ENCODE peak calls at places on chromosome 15, in five cellular contexts. J, O, P, T and V are unnamed samples.

GRCh38 chr15:41492597-41493204 is 973 bp upstream of the ITPKA start:
- DNase-seq in J (no peak), T (no peak), O (no peak), P (no peak), V (no peak)

GRCh38 chr15:80567721-80568157 is 127.4 kb upstream of the ABHD17C start:
- DNase-seq in T (peak), O (no peak), J (peak), P (peak), V (peak)

GRCh38 chr15:55282284-55282833 is 7.3 kb downstream of the RAB27A start:
- DNase-seq in T (peak), O (no peak), P (peak), J (peak), V (no peak)

GRCh38 chr15:51776952-51777574 is 25.7 kb downstream of the TMOD2 start:
- DNase-seq in O (no peak), P (peak), T (peak), J (peak), V (no peak)

GRCh38 chr15:59885832-59886231 is 118.3 kb upstream of the FOXB1 start:
- DNase-seq in J (peak), O (no peak), T (no peak), P (no peak), V (no peak)

GRCh38 chr15:19973718-19974117 is 567.9 kb downstream of the GOLGA6L6 start:
- DNase-seq in O (no peak), J (no peak), T (no peak), P (no peak), V (no peak)

GRCh38 chr15:87752250-87752951 is 504.1 kb downstream of the NTRK3 start:
- DNase-seq in P (peak), O (no peak), T (no peak), J (peak), V (no peak)

GRCh38 chr15:42786978-42787377 is 50.0 kb upstream of the CDAN1 start:
- DNase-seq in J (no peak), O (no peak), P (no peak), T (no peak), V (no peak)

GRCh38 chr15:55552926-55553325 is 35.2 kb downstream of the PYGO1 start:
- DNase-seq in O (no peak), P (peak), J (peak), T (peak), V (no peak)

GRCh38 chr15:95556866-95557225 is 773.7 kb upstream of the NR2F2 start:
- DNase-seq in T (peak), O (no peak), J (peak), P (no peak), V (no peak)

GRCh38 chr15:85825719-85826118 is 31.0 kb upstream of the KLHL25 start:
- DNase-seq in T (no peak), J (no peak), P (no peak), O (no peak), V (no peak)

GRCh38 chr15:56249080-56249479 is 5.4 kb upstream of the RFX7 start:
- DNase-seq in T (no peak), O (no peak), P (peak), J (peak), V (no peak)

DNA sequence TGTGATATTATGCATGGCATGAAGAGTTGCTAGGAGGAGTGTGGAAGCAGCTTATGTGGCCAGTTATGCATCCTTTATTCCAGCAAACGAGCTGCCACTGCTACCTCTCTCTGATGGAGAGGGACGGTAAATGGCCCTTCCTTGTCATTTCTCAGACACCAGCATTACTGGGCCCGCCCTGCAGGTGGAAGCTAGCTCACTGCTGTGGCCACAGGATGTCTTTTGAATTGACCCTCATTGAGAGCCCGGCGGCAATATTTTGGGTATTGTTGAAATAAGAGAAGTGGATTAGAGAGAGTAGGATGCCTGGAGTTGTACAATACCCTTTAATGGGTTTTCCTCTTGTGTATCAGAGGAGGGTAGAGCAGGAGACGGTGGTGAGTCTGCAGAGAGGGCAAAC is 1.5 kb downstream of the MINAR1 start:
- DNase-seq in T (no peak), O (no peak), J (no peak), P (no peak), V (no peak)
- H3K4me3 ChIP-seq in T (no peak), O (no peak), J (no peak), P (no peak), V (no peak)

GRCh38 chr15:29700296-29700695 is 122.0 kb downstream of the TJP1 start:
- DNase-seq in P (no peak), J (no peak), O (no peak), T (no peak), V (no peak)

GRCh38 chr15:29695486-29696167 is 126.6 kb downstream of the TJP1 start:
- DNase-seq in O (no peak), P (no peak), J (no peak), T (no peak), V (no peak)

GRCh38 chr15:29699791-29700190 is 122.5 kb downstream of the TJP1 start:
- DNase-seq in J (no peak), P (no peak), T (no peak), O (no peak), V (no peak)

GRCh38 chr15:29696950-29697738 is 125.1 kb downstream of the TJP1 start:
- DNase-seq in T (no peak), O (no peak), J (no peak), P (no peak), V (no peak)

GRCh38 chr15:29698030-29698701 is 124.1 kb downstream of the TJP1 start:
- DNase-seq in O (no peak), P (peak), T (no peak), J (peak), V (no peak)
- H3K27ac ChIP-seq in O (no peak), P (no peak), T (no peak), J (peak), V (no peak)

GRCh38 chr15:40038267-40038653 is 721 bp downstream of the SRP14 start:
- DNase-seq in P (peak), T (peak), O (no peak), J (peak), V (no peak)

GRCh38 chr15:40040770-40041169 is 1.8 kb upstream of the SRP14 start:
- DNase-seq in P (no peak), J (no peak), O (no peak), T (no peak), V (no peak)

GRCh38 chr15:40042791-40043320 is 3.9 kb upstream of the SRP14 start:
- DNase-seq in J (no peak), P (no peak), T (no peak), O (no peak), V (no peak)

GRCh38 chr15:40038654-40039543 is at the start of gene SRP14:
- DNase-seq in T (peak), O (peak), P (peak), J (peak), V (peak)

DNA sequence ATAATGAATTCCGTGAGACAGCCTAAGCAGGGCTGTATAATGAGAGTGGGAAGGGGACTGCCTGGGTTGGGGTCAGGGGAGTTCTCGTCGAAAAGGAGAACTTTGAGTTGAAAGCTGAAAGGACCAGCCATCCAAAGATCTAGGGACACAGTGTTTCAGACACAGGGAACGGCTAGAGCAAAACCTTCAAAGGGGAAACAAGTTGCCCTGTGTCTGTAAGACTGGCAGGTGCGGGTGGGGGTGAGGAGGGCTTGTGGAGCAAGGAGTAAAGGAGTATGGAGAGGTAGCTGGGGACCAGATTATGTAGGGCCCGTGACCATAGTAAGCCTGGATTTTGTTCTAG is 1.3 kb upstream of the SRP14 start:
- DNase-seq in P (no peak), J (no peak), T (no peak), O (no peak), V (no peak)
- H3K4me3 ChIP-seq in P (no peak), J (no peak), T (no peak), O (no peak), V (no peak)

GRCh38 chr15:89395461-89395875 is 60.8 kb upstream of the POLG start:
- DNase-seq in P (no peak), O (no peak), J (no peak), T (peak), V (no peak)
- H3K27ac ChIP-seq in P (no peak), O (no peak), J (no peak), T (no peak), V (no peak)

GRCh38 chr15:77027111-77027696 is 32.3 kb downstream of the PSTPIP1 start:
- DNase-seq in O (peak), J (no peak), T (peak), P (no peak), V (no peak)

GRCh38 chr15:77027697-77028450 is 32.9 kb downstream of the PSTPIP1 start:
- DNase-seq in P (no peak), J (peak), O (peak), T (peak), V (no peak)

GRCh38 chr15:77025471-77025901 is 30.6 kb downstream of the PSTPIP1 start:
- DNase-seq in P (no peak), J (no peak), O (peak), T (peak), V (no peak)

GRCh38 chr15:77025941-77026411 is 31.1 kb downstream of the PSTPIP1 start:
- DNase-seq in P (no peak), J (no peak), O (peak), T (peak), V (no peak)

GRCh38 chr15:77026501-77027110 is 31.7 kb downstream of the PSTPIP1 start:
- DNase-seq in T (peak), O (peak), P (no peak), J (no peak), V (no peak)
- H3K4me3 ChIP-seq in T (no peak), O (no peak), P (no peak), J (no peak), V (no peak)

GRCh38 chr15:31440754-31441298 is 114.2 kb downstream of the KLF13 start:
- DNase-seq in T (peak), J (peak), O (peak), P (peak), V (no peak)

GRCh38 chr15:31437686-31438085 is 111.1 kb downstream of the KLF13 start:
- DNase-seq in T (no peak), P (no peak), J (no peak), O (no peak), V (no peak)

GRCh38 chr15:31439328-31439727 is 112.7 kb downstream of the KLF13 start:
- DNase-seq in P (no peak), O (no peak), T (no peak), J (no peak), V (no peak)

GRCh38 chr15:31435891-31436628 is 109.4 kb downstream of the KLF13 start:
- DNase-seq in T (no peak), P (no peak), J (no peak), O (no peak), V (no peak)

GRCh38 chr15:31438601-31439265 is 112.1 kb downstream of the KLF13 start:
- DNase-seq in O (no peak), J (no peak), T (no peak), P (no peak), V (no peak)
- H3K27ac ChIP-seq in O (no peak), J (no peak), T (no peak), P (no peak), V (no peak)

GRCh38 chr15:48332642-48333034 is 1.4 kb downstream of the DUT start:
- DNase-seq in T (no peak), J (no peak), O (no peak), P (no peak), V (no peak)
- H3K4me3 ChIP-seq in T (peak), J (peak), O (peak), P (peak), V (peak)

GRCh38 chr15:26771917-26772587 is 814 bp downstream of the GABRB3 start:
- DNase-seq in O (no peak), P (no peak), J (peak), T (no peak), V (no peak)

GRCh38 chr15:26771168-26771916 is 1.5 kb downstream of the GABRB3 start:
- DNase-seq in O (no peak), J (peak), P (no peak), T (peak), V (no peak)

GRCh38 chr15:26773485-26773877 is 615 bp upstream of the GABRB3 start:
- DNase-seq in O (no peak), T (no peak), P (no peak), J (no peak), V (no peak)

GRCh38 chr15:26772588-26773484 is at the start of gene GABRB3:
- DNase-seq in J (peak), P (peak), O (no peak), T (peak), V (no peak)

DNA sequence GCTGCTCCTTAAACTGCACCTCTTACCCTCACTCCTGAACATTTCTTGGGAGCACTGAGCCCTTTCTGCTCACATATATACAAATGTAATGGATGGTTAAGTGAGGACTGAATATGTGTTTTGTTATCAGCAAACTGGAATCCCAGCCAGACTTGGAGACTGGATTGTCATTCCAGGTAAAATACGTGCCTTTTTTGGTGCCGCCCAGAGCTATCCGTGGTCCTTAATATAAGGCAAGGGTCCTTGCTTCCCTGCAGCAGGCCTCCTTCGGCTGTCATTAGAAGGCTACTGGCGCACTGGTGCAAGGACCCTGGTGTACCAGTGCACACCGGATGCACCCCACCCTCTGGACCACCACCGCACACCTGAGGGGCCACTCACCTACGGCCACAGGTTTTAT is 1.1 kb upstream of the GABRB3 start:
- DNase-seq in T (no peak), J (no peak), P (no peak), O (no peak), V (no peak)
- H3K27ac ChIP-seq in T (no peak), J (no peak), P (no peak), O (no peak), V (no peak)

GRCh38 chr15:74375303-74375693 is 7.9 kb upstream of the CYP11A1 start:
- DNase-seq in J (peak), P (peak), O (peak), T (peak), V (no peak)

GRCh38 chr15:74376226-74376625 is 8.8 kb upstream of the CYP11A1 start:
- DNase-seq in J (no peak), T (no peak), P (no peak), O (no peak), V (no peak)

GRCh38 chr15:74373731-74374647 is 6.5 kb upstream of the CYP11A1 start:
- DNase-seq in T (peak), P (peak), J (peak), O (peak), V (peak)

GRCh38 chr15:74373056-74373650 is 5.7 kb upstream of the CYP11A1 start:
- DNase-seq in P (no peak), O (no peak), J (no peak), T (no peak), V (no peak)

GRCh38 chr15:74374648-74375302 is 7.3 kb upstream of the CYP11A1 start:
- DNase-seq in O (no peak), T (no peak), P (no peak), J (no peak), V (no peak)
- H3K4me3 ChIP-seq in O (peak), T (no peak), P (peak), J (peak), V (peak)